ENCODE peak calls at places on chromosomes 12 and 14, in ten cellular contexts. V is fibroblast of pulmonary artery, H is psoas muscle, X is kidney, C is esophagus squamous epithelium, N is testis, D is HL-60, R is HCT116, G is PC-3, A is HFF-Myc. L is an unnamed sample.

GRCh38 chr12:49543221-49543913 is 4.5 kb downstream of the KCNH3 start:
- DNase-seq in V (no peak), H (no peak), X (no peak), C (no peak), N (no peak), D (no peak), R (no peak), G (no peak), A (no peak), L (no peak)

GRCh38 chr12:133264173-133264572 is 28.5 kb upstream of the ANHX start:
- DNase-seq in V (no peak), H (no peak), X (no peak), C (no peak), N (no peak), D (no peak), R (no peak), G (no peak), A (no peak), L (no peak)

GRCh38 chr12:132327351-132328171 is 1.8 kb downstream of the GALNT9 start:
- DNase-seq in V (peak), H (peak), X (peak), C (no peak), N (peak), D (peak), R (no peak), G (peak), A (peak), L (no peak)

GRCh38 chr12:116087399-116087798 is 190.1 kb downstream of the MED13L start:
- DNase-seq in V (no peak), H (no peak), X (no peak), C (no peak), N (no peak), D (no peak), R (no peak), G (no peak), A (no peak), L (no peak)

GRCh38 chr12:110543252-110543959 is 39.7 kb downstream of the PPTC7 start:
- DNase-seq in V (peak), H (peak), X (peak), C (peak), N (peak), D (no peak), R (no peak), G (peak), A (peak), L (peak)

GRCh38 chr14:77124345-77125274 is 17.0 kb downstream of the ZDHHC22 start:
- DNase-seq in V (peak), H (peak), X (peak), C (no peak), N (peak), D (no peak), R (no peak), G (peak), A (no peak), L (no peak)

GRCh38 chr12:90816353-90817089 is 138.5 kb downstream of the CCER1 start:
- DNase-seq in V (peak), H (no peak), X (no peak), C (no peak), N (no peak), D (no peak), R (no peak), G (peak), A (no peak), L (no peak)

GRCh38 chr14:55731881-55732498 is 152.0 kb downstream of the KTN1 start:
- DNase-seq in V (peak), H (no peak), X (no peak), C (no peak), N (peak), D (peak), R (peak), G (peak), A (no peak), L (no peak)

GRCh38 chr12:7884687-7885086 is 12.0 kb upstream of the SLC2A14 start:
- DNase-seq in V (no peak), H (no peak), X (no peak), C (no peak), N (no peak), D (no peak), R (no peak), G (no peak), A (no peak), L (no peak)

GRCh38 chr14:24815543-24815942 is 181.6 kb upstream of the GZMB start:
- DNase-seq in V (no peak), H (no peak), X (no peak), C (no peak), N (no peak), D (no peak), R (no peak), G (no peak), A (no peak), L (no peak)

GRCh38 chr14:61334197-61334701 is 12.9 kb downstream of the PRKCH start:
- DNase-seq in V (no peak), H (no peak), X (no peak), C (no peak), N (no peak), D (no peak), R (no peak), G (no peak), A (no peak), L (no peak)

GRCh38 chr12:53623986-53624385 is 2.2 kb downstream of the ATF7 start:
- DNase-seq in V (peak), H (no peak), X (no peak), C (no peak), N (peak), D (no peak), R (no peak), G (peak), A (peak), L (no peak)

GRCh38 chr14:89507926-89508460 is 91.0 kb upstream of the FOXN3 start:
- DNase-seq in V (peak), H (no peak), X (no peak), C (no peak), N (no peak), D (no peak), R (peak), G (peak), A (no peak), L (no peak)

GRCh38 chr12:76310110-76310509 is 38.1 kb downstream of the BBS10 start:
- DNase-seq in V (peak), H (no peak), X (no peak), C (no peak), N (no peak), D (no peak), R (no peak), G (peak), A (no peak), L (no peak)

GRCh38 chr12:28027328-28027727 is 54.8 kb upstream of the PTHLH start:
- DNase-seq in V (no peak), H (no peak), X (no peak), C (no peak), N (no peak), D (no peak), R (no peak), G (peak), A (no peak), L (no peak)

GRCh38 chr14:85118274-85118673 is 411.7 kb upstream of the FLRT2 start:
- DNase-seq in V (no peak), H (no peak), X (no peak), C (no peak), N (no peak), D (no peak), R (no peak), G (no peak), A (no peak), L (no peak)

GRCh38 chr14:105866841-105867321 is 340.5 kb downstream of the TMEM121 start:
- DNase-seq in V (no peak), H (no peak), X (no peak), C (no peak), N (no peak), D (no peak), R (no peak), G (no peak), A (no peak), L (no peak)

GRCh38 chr14:83462759-83463158 is 1929.1 kb upstream of the SEL1L start:
- DNase-seq in V (no peak), H (no peak), X (no peak), C (no peak), N (no peak), D (no peak), R (no peak), G (no peak), A (no peak), L (no peak)

GRCh38 chr14:70281938-70282337 is 77.5 kb downstream of the COX16 start:
- DNase-seq in V (no peak), H (no peak), X (no peak), C (no peak), N (no peak), D (no peak), R (no peak), G (no peak), A (no peak), L (peak)
- H3K4me3 ChIP-seq in V (no peak), H (no peak), X (no peak), C (no peak), N (no peak), D (no peak), R (no peak), G (no peak), A (no peak), L (peak)

GRCh38 chr12:26692417-26692816 is 140.6 kb downstream of the ITPR2 start:
- DNase-seq in V (no peak), H (no peak), X (no peak), C (no peak), N (no peak), D (no peak), R (no peak), G (no peak), A (no peak), L (no peak)
- TF ChIP-seq CTCF in V (no peak), H (no peak), X (no peak), C (no peak), N (no peak), D (no peak), R (no peak), G (no peak), A (no peak), L (no peak)

DNA sequence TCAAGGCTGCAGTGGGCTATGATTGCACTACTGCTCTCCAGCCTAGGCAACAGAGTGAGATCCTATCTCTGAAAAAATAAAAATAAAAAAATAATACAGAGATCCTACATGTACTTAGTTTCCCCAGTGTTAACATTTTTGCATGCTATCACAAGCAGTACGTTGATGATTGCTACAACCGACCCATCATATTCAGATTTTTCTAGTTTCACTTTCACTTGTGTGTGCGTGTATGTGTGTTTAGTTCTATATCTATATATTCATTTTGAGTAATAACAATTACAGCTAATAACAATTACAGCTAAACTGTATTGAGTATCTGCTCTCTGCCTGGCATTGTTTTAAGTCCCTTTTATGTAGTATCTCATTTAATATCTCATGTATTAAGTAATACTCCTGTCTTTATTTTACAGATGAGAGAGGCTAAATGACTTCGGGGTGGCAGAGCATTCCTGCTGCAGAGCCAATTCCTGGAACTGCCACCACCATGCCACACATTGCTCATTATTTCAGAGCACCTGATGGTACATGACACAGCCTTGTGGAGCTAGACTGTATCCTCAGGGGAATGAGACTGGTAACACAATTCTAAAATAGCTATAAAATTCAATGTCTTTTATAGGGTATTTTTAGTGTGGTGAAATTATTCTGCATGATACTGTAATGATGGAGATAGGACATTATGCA is 153.1 kb downstream of the BCAT1 start:
- DNase-seq in V (no peak), H (no peak), X (no peak), C (no peak), N (no peak), D (no peak), R (no peak), G (no peak), A (no peak), L (no peak)
- H3K4me3 ChIP-seq in V (peak), H (peak), X (peak), C (peak), N (no peak), D (peak), R (no peak), G (peak), A (no peak), L (peak)

GRCh38 chr14:100030441-100031153 is 34.6 kb upstream of the EVL start:
- DNase-seq in V (peak), H (no peak), X (no peak), C (no peak), N (no peak), D (no peak), R (no peak), G (peak), A (no peak), L (no peak)
- TF ChIP-seq CTCF in V (no peak), H (no peak), X (no peak), C (no peak), N (no peak), D (no peak), R (no peak), G (no peak), A (no peak), L (no peak)

GRCh38 chr12:118979763-118980406 is 1.5 kb upstream of the SRRM4 start:
- DNase-seq in V (peak), H (no peak), X (peak), C (no peak), N (peak), D (peak), R (peak), G (peak), A (peak), L (peak)
- H3K4me3 ChIP-seq in V (no peak), H (no peak), X (no peak), C (no peak), N (no peak), D (no peak), R (no peak), G (no peak), A (no peak), L (no peak)

GRCh38 chr12:3152892-3153291 is 75.7 kb downstream of the TSPAN9 start:
- DNase-seq in V (no peak), H (peak), X (peak), C (no peak), N (no peak), D (no peak), R (no peak), G (no peak), A (no peak), L (no peak)

GRCh38 chr12:3150820-3151590 is 73.8 kb downstream of the TSPAN9 start:
- DNase-seq in V (peak), H (peak), X (peak), C (no peak), N (no peak), D (no peak), R (no peak), G (no peak), A (no peak), L (no peak)

GRCh38 chr12:3154006-3154405 is 76.8 kb downstream of the TSPAN9 start:
- DNase-seq in V (no peak), H (peak), X (peak), C (no peak), N (no peak), D (no peak), R (no peak), G (no peak), A (no peak), L (no peak)

GRCh38 chr12:3150308-3150670 is 73.1 kb downstream of the TSPAN9 start:
- DNase-seq in V (no peak), H (no peak), X (no peak), C (no peak), N (no peak), D (no peak), R (no peak), G (no peak), A (no peak), L (no peak)

GRCh38 chr12:3152013-3152412 is 74.8 kb downstream of the TSPAN9 start:
- DNase-seq in V (peak), H (peak), X (peak), C (no peak), N (no peak), D (no peak), R (no peak), G (no peak), A (no peak), L (no peak)
- TF ChIP-seq CTCF in V (no peak), H (no peak), X (no peak), C (no peak), N (no peak), D (no peak), R (no peak), G (no peak), A (no peak), L (no peak)

GRCh38 chr14:20622816-20623291 is 18.6 kb downstream of the OR6S1 start:
- DNase-seq in V (no peak), H (no peak), X (peak), C (no peak), N (no peak), D (no peak), R (no peak), G (no peak), A (no peak), L (no peak)
- H3K4me3 ChIP-seq in V (no peak), H (peak), X (no peak), C (no peak), N (peak), D (no peak), R (no peak), G (no peak), A (no peak), L (no peak)

DNA sequence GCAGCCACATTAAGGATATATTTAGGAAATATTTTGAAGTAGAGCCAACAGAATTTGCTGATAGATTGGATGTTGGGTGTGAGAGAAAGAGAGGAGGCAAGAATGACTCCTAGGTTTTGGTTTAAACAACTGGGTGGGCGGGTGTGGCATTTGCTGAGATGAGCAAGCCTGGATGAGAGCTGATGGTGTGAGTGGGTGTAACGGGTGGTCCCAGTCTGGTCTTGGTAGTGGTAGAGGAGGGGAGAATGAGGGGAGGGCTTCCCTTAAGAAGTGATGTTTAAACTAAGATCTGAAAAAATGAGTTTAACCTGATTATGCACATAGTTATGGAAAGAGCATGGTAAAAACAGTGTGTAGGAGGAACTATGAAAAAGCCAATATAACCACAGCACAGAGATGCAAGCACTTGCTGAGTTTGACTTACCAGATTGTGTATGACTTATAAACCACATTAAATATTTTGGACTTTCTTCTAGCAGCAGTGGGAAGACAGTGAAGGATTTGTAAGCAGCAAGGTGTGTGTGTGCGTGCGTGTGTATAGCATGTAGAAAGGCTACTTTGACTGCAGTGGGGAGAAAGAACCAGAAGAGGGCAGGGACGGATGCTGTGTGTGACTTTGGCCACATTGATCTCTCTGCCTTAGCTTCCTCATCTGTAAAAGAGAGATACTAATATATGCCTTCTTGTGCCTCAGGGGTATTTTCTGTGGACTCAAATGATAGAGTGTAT is 139.7 kb downstream of the PRIMA1 start:
- DNase-seq in V (no peak), H (no peak), X (no peak), C (no peak), N (no peak), D (peak), R (peak), G (peak), A (peak), L (no peak)
- TF ChIP-seq CTCF in V (no peak), H (no peak), X (peak), C (no peak), N (no peak), D (peak), R (peak), G (peak), A (no peak), L (peak)

GRCh38 chr12:32505067-32505466 is 105.7 kb downstream of the FGD4 start:
- DNase-seq in V (peak), H (no peak), X (no peak), C (no peak), N (no peak), D (no peak), R (no peak), G (no peak), A (no peak), L (no peak)
- H3K4me3 ChIP-seq in V (no peak), H (peak), X (peak), C (no peak), N (no peak), D (no peak), R (no peak), G (no peak), A (peak), L (no peak)